ENCODE peak calls at places on chromosomes 4 and X, in eight cellular contexts. Q is H1, A is HCT116, R is A549, Y is WTC11, L is HepG2, E is GM12878, F is endothelial cell of umbilical vein. S is an unnamed sample.
A peak's percentile ranks its signal among the peaks of the same experiment; 100 is the strongest.

GRCh38 chrX:18873189-18873791 is 110.6 kb downstream of the PHKA2 start:
- DNase-seq in Q (no peak), A (peak; percentile 8), R (no peak), Y (no peak), L (no peak), E (no peak), F (peak; percentile 46), S (no peak)

GRCh38 chr4:78644744-78645330 is 93.3 kb downstream of the ANXA3 start:
- DNase-seq in Q (no peak), A (peak; percentile 49), R (peak; percentile 83), Y (peak; percentile 43), L (peak; percentile 51), E (no peak), F (peak; percentile 90), S (peak; percentile 64)

GRCh38 chr4:55216871-55217635 is 91.7 kb upstream of the KDR start:
- DNase-seq in Q (no peak), A (no peak), R (no peak), Y (no peak), L (no peak), E (no peak), F (no peak), S (no peak)

GRCh38 chr4:1029957-1030520 is 18.6 kb downstream of the FGFRL1 start:
- DNase-seq in Q (no peak), A (no peak), R (no peak), Y (peak; percentile 65), L (no peak), E (no peak), F (no peak), S (peak; percentile 79)

GRCh38 chr4:171817026-171817425 is 3.8 kb downstream of the GALNTL6 start:
- DNase-seq in Q (no peak), A (no peak), R (no peak), Y (no peak), L (no peak), E (no peak), F (no peak), S (no peak)

GRCh38 chrX:13266641-13267420 is 53.0 kb downstream of the ATXN3L start:
- DNase-seq in Q (no peak), A (no peak), R (no peak), Y (no peak), L (no peak), E (no peak), F (no peak), S (no peak)

GRCh38 chr4:22754091-22754490 is 61.4 kb downstream of the GBA3 start:
- DNase-seq in Q (no peak), A (no peak), R (no peak), Y (no peak), L (no peak), E (no peak), F (no peak), S (no peak)

GRCh38 chr4:19547463-19547862 is 704.2 kb upstream of the SLIT2 start:
- DNase-seq in Q (no peak), A (no peak), R (no peak), Y (no peak), L (no peak), E (no peak), F (no peak), S (no peak)

GRCh38 chr4:141501931-141502330 is 134.5 kb upstream of the IL15 start:
- DNase-seq in Q (no peak), A (no peak), R (no peak), Y (no peak), L (no peak), E (no peak), F (peak; percentile 23), S (no peak)

GRCh38 chr4:1755297-1755696 is 34.0 kb downstream of the TACC3 start:
- DNase-seq in Q (no peak), A (no peak), R (no peak), Y (no peak), L (no peak), E (no peak), F (no peak), S (no peak)

GRCh38 chr4:88356771-88357170 is 21.9 kb upstream of the HERC6 start:
- DNase-seq in Q (no peak), A (no peak), R (no peak), Y (no peak), L (no peak), E (no peak), F (no peak), S (no peak)

GRCh38 chr4:16890651-16891050 is 7.8 kb downstream of the LDB2 start:
- DNase-seq in Q (no peak), A (no peak), R (no peak), Y (no peak), L (no peak), E (no peak), F (no peak), S (no peak)

GRCh38 chr4:140743194-140743931 is 12.8 kb downstream of the TBC1D9 start:
- DNase-seq in Q (no peak), A (no peak), R (peak; percentile 25), Y (no peak), L (peak; percentile 51), E (peak; percentile 58), F (peak; percentile 59), S (no peak)

GRCh38 chr4:24923550-24923949 is 10.7 kb upstream of the CCDC149 start:
- DNase-seq in Q (no peak), A (no peak), R (no peak), Y (no peak), L (no peak), E (no peak), F (no peak), S (no peak)

GRCh38 chrX:87516716-87517115 is 886 bp upstream of the KLHL4 start:
- DNase-seq in Q (no peak), A (no peak), R (peak; percentile 39), Y (no peak), L (no peak), E (no peak), F (peak; percentile 85), S (no peak)

GRCh38 chr4:172514011-172514410 is 654.6 kb upstream of the GALNT7 start:
- DNase-seq in Q (no peak), A (no peak), R (no peak), Y (no peak), L (no peak), E (no peak), F (no peak), S (no peak)

GRCh38 chrX:66961665-66962064 is 322.8 kb upstream of the EDA2R start:
- DNase-seq in Q (no peak), A (no peak), R (no peak), Y (no peak), L (no peak), E (no peak), F (no peak), S (no peak)
- TF ChIP-seq CTCF in Q (no peak), A (no peak), R (no peak), Y (no peak), L (no peak), E (no peak), F (no peak), S (no peak)

DNA sequence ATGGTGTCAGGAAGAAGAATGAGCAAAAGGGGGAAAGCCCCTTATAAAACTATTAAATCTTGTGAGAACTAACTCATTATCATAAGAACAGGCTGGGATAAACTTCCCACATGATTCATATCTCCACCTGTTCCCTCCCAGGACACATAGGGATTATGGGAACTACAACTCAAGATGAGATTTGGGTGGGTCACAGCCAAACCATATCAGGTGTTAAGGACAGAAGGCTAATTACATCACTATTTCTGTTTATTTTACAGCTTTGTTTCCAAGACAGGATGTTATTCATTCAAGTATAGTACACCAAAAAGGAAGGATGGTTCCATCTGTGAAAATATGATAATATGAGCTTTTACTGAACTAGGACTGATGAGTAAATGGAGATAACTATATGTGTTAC is 63.7 kb upstream of the ARSJ start:
- DNase-seq in Q (no peak), A (no peak), R (peak; percentile 3), Y (no peak), L (no peak), E (no peak), F (peak; percentile 90), S (no peak)
- TF ChIP-seq MAX in Q (no peak), A (no peak), R (no peak), Y (no peak), L (no peak), E (no peak), F (no peak), S (no peak)

DNA sequence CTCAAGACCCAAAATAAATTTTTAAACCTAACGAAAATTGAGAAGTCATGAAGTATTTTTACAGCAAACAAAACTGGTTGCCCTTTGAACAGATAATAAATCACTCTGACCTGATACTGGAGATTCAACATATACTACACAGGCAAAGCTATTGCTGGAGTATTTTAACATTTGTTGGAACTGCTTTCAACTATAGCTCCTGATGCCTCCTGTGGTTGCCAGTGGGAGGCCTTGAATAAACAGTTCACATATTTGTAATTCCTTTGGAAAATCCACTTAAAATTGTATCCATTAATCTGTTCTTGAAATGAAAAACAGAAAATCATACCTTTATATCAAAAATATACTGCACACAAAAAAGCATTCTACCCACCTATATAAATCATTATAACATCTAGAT is 605.1 kb downstream of the KCTD8 start:
- DNase-seq in Q (no peak), A (no peak), R (no peak), Y (no peak), L (peak; percentile 6), E (no peak), F (no peak), S (no peak)
- TF ChIP-seq CTCF in Q (no peak), A (no peak), R (no peak), Y (no peak), L (no peak), E (no peak), F (no peak), S (no peak)

GRCh38 chrX:132023117-132023895 is at the start of gene STK26:
- DNase-seq in Q (peak; percentile 27), A (peak; percentile 43), R (peak; percentile 73), Y (peak; percentile 74), L (peak; percentile 44), E (no peak), F (peak; percentile 50), S (peak; percentile 90)

GRCh38 chrX:132022863-132023116 is 312 bp upstream of the STK26 start:
- DNase-seq in Q (peak; percentile 3), A (no peak), R (no peak), Y (no peak), L (no peak), E (no peak), F (no peak), S (no peak)

GRCh38 chrX:132025085-132025484 is 2.0 kb downstream of the STK26 start:
- DNase-seq in Q (no peak), A (no peak), R (no peak), Y (no peak), L (peak; percentile 3), E (no peak), F (no peak), S (peak; percentile 56)

GRCh38 chrX:132023896-132024386 is 839 bp downstream of the STK26 start:
- DNase-seq in Q (peak; percentile 5), A (no peak), R (peak; percentile 12), Y (peak; percentile 31), L (no peak), E (no peak), F (peak; percentile 1), S (peak; percentile 76)

DNA sequence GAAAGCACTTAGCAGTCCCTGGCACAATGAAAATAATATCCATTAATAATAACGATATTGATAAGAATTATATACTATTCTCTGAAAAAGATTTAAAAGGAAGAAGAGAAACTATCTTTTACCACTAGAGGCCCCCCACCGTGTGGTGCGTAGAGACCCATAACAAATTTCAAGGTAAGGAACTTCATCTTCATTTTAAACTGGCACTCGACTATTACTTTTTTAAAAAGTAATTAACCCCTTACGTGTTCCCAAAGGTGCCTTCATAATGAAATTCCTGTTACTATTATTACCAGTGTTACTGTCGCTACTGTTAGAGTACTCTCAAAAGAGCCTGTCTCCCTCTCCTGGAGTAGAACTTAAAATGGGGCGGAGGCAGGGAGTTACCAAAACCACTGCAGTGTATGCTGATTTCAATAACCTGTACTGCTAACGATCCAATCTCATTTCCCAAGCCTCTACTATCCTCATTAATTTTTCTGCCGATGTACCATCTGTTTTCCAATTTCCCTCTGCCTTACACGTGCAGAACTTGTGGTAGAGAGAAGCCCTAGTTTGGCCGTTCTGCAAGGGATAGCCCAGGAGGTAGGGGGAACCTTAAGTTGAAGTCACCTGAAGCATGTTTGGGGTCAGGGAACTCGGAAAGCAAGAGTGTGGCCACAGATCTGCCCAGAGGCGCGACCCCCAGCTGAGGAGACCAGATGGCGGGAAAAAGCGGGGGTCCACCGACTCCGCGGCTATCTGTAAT is 813 bp upstream of the STK26 start:
- DNase-seq in Q (no peak), A (no peak), R (peak; percentile 10), Y (peak; percentile 27), L (peak; percentile 2), E (no peak), F (peak; percentile 29), S (peak; percentile 57)
- TF ChIP-seq MAX in Q (no peak), A (peak; percentile 5), R (no peak), Y (no peak), L (no peak), E (no peak), F (no peak), S (no peak)